ENCODE peak calls at places on chromosome 3, in nine cellular contexts. N, G, U, A, H, S, J, Z and R are unnamed samples.

GRCh38 chr3:194269610-194270145 is 81.5 kb downstream of the CPN2 start:
- DNase-seq in N (peak), G (no peak), U (no peak), A (peak), H (peak), S (peak), J (no peak), Z (peak), R (peak)

GRCh38 chr3:46463868-46464241 is 850 bp downstream of the LTF start:
- DNase-seq in N (no peak), G (no peak), U (no peak), A (no peak), H (no peak), S (no peak), J (no peak), Z (no peak), R (no peak)

GRCh38 chr3:95705786-95706418 is 1108.5 kb upstream of the EPHA6 start:
- DNase-seq in N (no peak), G (no peak), U (no peak), A (no peak), H (no peak), S (no peak), J (peak), Z (no peak), R (no peak)

GRCh38 chr3:195031574-195032003 is 239.4 kb downstream of the XXYLT1 start:
- DNase-seq in N (no peak), G (no peak), U (no peak), A (no peak), H (no peak), S (no peak), J (peak), Z (no peak), R (no peak)

GRCh38 chr3:123880998-123881561 is 3.1 kb downstream of the MYLK start:
- DNase-seq in N (no peak), G (no peak), U (no peak), A (no peak), H (no peak), S (peak), J (peak), Z (no peak), R (no peak)

GRCh38 chr3:81910244-81910852 is 148.9 kb upstream of the GBE1 start:
- DNase-seq in N (no peak), G (no peak), U (peak), A (no peak), H (peak), S (peak), J (peak), Z (no peak), R (no peak)

GRCh38 chr3:47980795-47981194 is 35.4 kb downstream of the MAP4 start:
- DNase-seq in N (no peak), G (no peak), U (no peak), A (no peak), H (no peak), S (no peak), J (no peak), Z (no peak), R (no peak)

GRCh38 chr3:160115387-160115786 is 109.8 kb upstream of the C3orf80 start:
- DNase-seq in N (no peak), G (no peak), U (no peak), A (no peak), H (peak), S (no peak), J (no peak), Z (no peak), R (no peak)

GRCh38 chr3:138265745-138266144 is 63.9 kb downstream of the NME9 start:
- DNase-seq in N (no peak), G (no peak), U (no peak), A (no peak), H (no peak), S (no peak), J (no peak), Z (no peak), R (no peak)

GRCh38 chr3:187924651-187925050 is 179.4 kb upstream of the BCL6 start:
- DNase-seq in N (no peak), G (no peak), U (no peak), A (no peak), H (no peak), S (no peak), J (no peak), Z (no peak), R (no peak)

GRCh38 chr3:187927565-187927964 is 182.3 kb upstream of the BCL6 start:
- DNase-seq in N (no peak), G (no peak), U (no peak), A (no peak), H (no peak), S (no peak), J (no peak), Z (no peak), R (no peak)

GRCh38 chr3:187926620-187927019 is 181.4 kb upstream of the BCL6 start:
- DNase-seq in N (no peak), G (no peak), U (no peak), A (no peak), H (no peak), S (no peak), J (no peak), Z (no peak), R (no peak)

GRCh38 chr3:187922704-187923393 is 177.6 kb upstream of the BCL6 start:
- DNase-seq in N (no peak), G (no peak), U (no peak), A (no peak), H (no peak), S (no peak), J (no peak), Z (no peak), R (no peak)

GRCh38 chr3:187925326-187925725 is 180.1 kb upstream of the BCL6 start:
- DNase-seq in N (no peak), G (no peak), U (no peak), A (no peak), H (no peak), S (no peak), J (no peak), Z (no peak), R (no peak)
- TF ChIP-seq POLR2A in N (no peak), G (no peak), U (no peak), A (no peak), H (no peak), S (no peak), J (no peak), Z (no peak), R (no peak)

DNA sequence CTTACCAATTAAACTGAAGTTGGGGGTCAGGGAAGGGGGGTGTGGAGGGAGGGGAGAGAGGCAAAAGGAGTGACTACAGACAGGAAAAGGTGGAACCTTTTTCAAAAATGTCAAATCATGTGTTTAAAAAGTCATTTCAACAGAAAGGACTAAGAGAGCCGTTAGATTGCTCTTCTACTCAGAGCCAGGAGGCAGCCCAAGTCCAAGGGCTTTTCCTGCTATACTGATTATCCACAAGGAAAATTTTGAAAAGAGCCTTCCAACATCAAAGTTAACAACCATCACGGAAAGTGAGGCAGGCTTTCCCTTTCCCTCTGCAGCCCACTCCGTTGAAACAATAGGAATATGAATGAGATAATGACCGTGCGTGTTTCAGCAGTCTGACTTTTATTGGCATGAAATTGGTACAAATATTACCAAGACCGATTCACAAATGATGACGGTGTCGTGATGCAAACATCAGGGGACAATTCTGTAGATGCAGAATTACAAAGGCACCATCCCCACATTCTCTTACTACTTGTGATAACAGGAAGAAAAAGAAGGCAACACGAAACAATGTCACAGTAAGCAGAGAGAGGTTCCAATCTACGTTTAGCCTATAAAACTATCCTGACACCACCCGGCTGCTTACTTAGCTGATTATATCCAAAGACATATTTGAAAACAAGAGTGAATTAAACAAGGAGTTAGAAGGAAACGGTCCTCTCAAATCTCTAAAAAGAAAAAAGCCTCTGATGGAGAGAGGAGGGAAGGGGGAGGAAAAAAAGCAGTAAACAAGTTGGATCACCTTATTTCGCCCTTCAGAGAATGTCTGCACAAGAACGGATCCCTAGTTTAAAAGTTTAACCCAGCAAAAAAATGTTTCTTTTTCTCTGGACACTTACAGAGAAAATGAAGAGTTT is 453.7 kb downstream of the FOXP1 start:
- DNase-seq in N (no peak), G (no peak), U (no peak), A (no peak), H (no peak), S (peak), J (no peak), Z (no peak), R (no peak)
- TF ChIP-seq POLR2A in N (no peak), G (no peak), U (no peak), A (peak), H (no peak), S (no peak), J (no peak), Z (no peak), R (no peak)

GRCh38 chr3:122019493-122019892 is 2.6 kb downstream of the ILDR1 start:
- DNase-seq in N (no peak), G (no peak), U (no peak), A (no peak), H (no peak), S (no peak), J (no peak), Z (no peak), R (no peak)

GRCh38 chr3:122024800-122025199 is 2.8 kb upstream of the ILDR1 start:
- DNase-seq in N (no peak), G (no peak), U (no peak), A (no peak), H (no peak), S (no peak), J (no peak), Z (no peak), R (no peak)

GRCh38 chr3:122021037-122021436 is 1.0 kb downstream of the ILDR1 start:
- DNase-seq in N (no peak), G (no peak), U (no peak), A (no peak), H (no peak), S (no peak), J (no peak), Z (no peak), R (no peak)

GRCh38 chr3:122023335-122023734 is 1.3 kb upstream of the ILDR1 start:
- DNase-seq in N (no peak), G (no peak), U (no peak), A (no peak), H (no peak), S (no peak), J (no peak), Z (no peak), R (no peak)

GRCh38 chr3:122021811-122022401 is at the start of gene ILDR1:
- DNase-seq in N (peak), G (no peak), U (peak), A (peak), H (peak), S (no peak), J (no peak), Z (no peak), R (no peak)
- TF ChIP-seq POLR2A in N (no peak), G (no peak), U (no peak), A (no peak), H (peak), S (no peak), J (no peak), Z (no peak), R (no peak)

GRCh38 chr3:37348736-37349396 is 174.5 kb upstream of the LRRFIP2 start:
- DNase-seq in N (no peak), G (no peak), U (no peak), A (no peak), H (no peak), S (no peak), J (no peak), Z (no peak), R (no peak)
- TF ChIP-seq POLR2A in N (no peak), G (no peak), U (no peak), A (no peak), H (no peak), S (no peak), J (no peak), Z (no peak), R (no peak)

GRCh38 chr3:57893156-57893555 is 115.1 kb upstream of the FLNB start:
- DNase-seq in N (no peak), G (no peak), U (no peak), A (no peak), H (no peak), S (no peak), J (no peak), Z (no peak), R (no peak)
- TF ChIP-seq POLR2A in N (no peak), G (no peak), U (no peak), A (no peak), H (no peak), S (no peak), J (no peak), Z (no peak), R (no peak)

GRCh38 chr3:14146381-14147062 is 21.7 kb downstream of the TMEM43 start:
- DNase-seq in N (no peak), G (no peak), U (no peak), A (no peak), H (no peak), S (peak), J (no peak), Z (no peak), R (no peak)

GRCh38 chr3:14148041-14148985 is 23.5 kb downstream of the TMEM43 start:
- DNase-seq in N (no peak), G (no peak), U (no peak), A (no peak), H (no peak), S (peak), J (peak), Z (peak), R (peak)

GRCh38 chr3:14145670-14146380 is 21.0 kb downstream of the TMEM43 start:
- DNase-seq in N (no peak), G (no peak), U (no peak), A (no peak), H (no peak), S (peak), J (no peak), Z (no peak), R (peak)

GRCh38 chr3:14147617-14148016 is 22.8 kb downstream of the TMEM43 start:
- DNase-seq in N (no peak), G (no peak), U (no peak), A (no peak), H (no peak), S (peak), J (no peak), Z (no peak), R (no peak)

GRCh38 chr3:14147063-14147435 is 22.2 kb downstream of the TMEM43 start:
- DNase-seq in N (no peak), G (no peak), U (no peak), A (no peak), H (no peak), S (peak), J (no peak), Z (no peak), R (peak)
- TF ChIP-seq POLR2A in N (no peak), G (no peak), U (no peak), A (no peak), H (no peak), S (no peak), J (no peak), Z (no peak), R (no peak)

DNA sequence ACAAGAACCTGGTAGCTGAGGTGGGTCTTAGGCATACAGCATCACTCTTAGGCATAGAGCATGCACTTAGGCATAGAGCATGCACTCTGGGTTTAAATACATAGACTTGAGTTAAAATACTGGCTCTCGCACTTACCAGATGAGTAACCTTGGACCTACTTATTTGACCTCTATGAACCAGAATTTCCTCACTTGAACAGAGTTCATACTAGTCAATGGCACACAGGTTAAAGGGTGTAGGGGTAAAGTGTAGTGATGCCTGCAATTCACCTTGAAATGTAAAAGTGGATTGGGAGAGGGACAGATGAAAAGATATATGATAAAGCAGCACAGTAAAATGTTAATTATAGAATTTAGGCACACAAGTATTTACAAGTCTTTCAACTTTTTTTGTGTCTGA is 1.6 kb downstream of the RUVBL1 start:
- DNase-seq in N (no peak), G (no peak), U (no peak), A (no peak), H (no peak), S (no peak), J (no peak), Z (no peak), R (no peak)
- TF ChIP-seq POLR2A in N (no peak), G (no peak), U (no peak), A (no peak), H (no peak), S (no peak), J (no peak), Z (no peak), R (no peak)

GRCh38 chr3:9846231-9846630 is 2.4 kb upstream of the RPUSD3 start:
- DNase-seq in N (no peak), G (no peak), U (no peak), A (no peak), H (no peak), S (no peak), J (no peak), Z (no peak), R (no peak)

GRCh38 chr3:9841015-9841414 is 2.8 kb downstream of the RPUSD3 start:
- DNase-seq in N (no peak), G (no peak), U (no peak), A (no peak), H (no peak), S (no peak), J (no peak), Z (no peak), R (no peak)

GRCh38 chr3:9838856-9839255 is 5.0 kb downstream of the RPUSD3 start:
- DNase-seq in N (no peak), G (no peak), U (no peak), A (no peak), H (no peak), S (no peak), J (no peak), Z (no peak), R (no peak)

GRCh38 chr3:9846931-9847488 is 3.2 kb upstream of the RPUSD3 start:
- DNase-seq in N (no peak), G (no peak), U (no peak), A (peak), H (no peak), S (no peak), J (no peak), Z (no peak), R (no peak)

GRCh38 chr3:9843715-9844438 is at the start of gene RPUSD3:
- DNase-seq in N (peak), G (peak), U (peak), A (peak), H (peak), S (peak), J (peak), Z (peak), R (peak)
- TF ChIP-seq POLR2A in N (peak), G (no peak), U (peak), A (peak), H (no peak), S (peak), J (peak), Z (no peak), R (peak)